ENCODE peak calls at places on chromosomes 6 and 20, in seven cellular contexts. One of them, this sample, is unnamed.

GRCh38 chr20:11891827-11892521 is 25.7 kb upstream of the BTBD3 start:
- DNase-seq in A673: peak; percentile 88
- DNase-seq in OCI-LY7: no peak
- DNase-seq in fibroblast of lung: peak; percentile 67
- DNase-seq in kidney epithelial cell: peak; percentile 50
- DNase-seq in thoracic aorta: peak; percentile 30
- DNase-seq in lower lobe of right lung: peak; percentile 62
- DNase-seq in this sample: no peak

GRCh38 chr6:20919677-20920385 is 385.6 kb downstream of the CDKAL1 start:
- DNase-seq in OCI-LY7: no peak
- DNase-seq in A673: no peak
- DNase-seq in lower lobe of right lung: no peak
- DNase-seq in fibroblast of lung: peak; percentile 18
- DNase-seq in kidney epithelial cell: no peak
- DNase-seq in thoracic aorta: no peak
- DNase-seq in this sample: no peak

GRCh38 chr6:116238083-116238482 is 15.8 kb downstream of the TSPYL4 start:
- DNase-seq in fibroblast of lung: no peak
- DNase-seq in OCI-LY7: no peak
- DNase-seq in thoracic aorta: no peak
- DNase-seq in kidney epithelial cell: no peak
- DNase-seq in lower lobe of right lung: no peak
- DNase-seq in A673: no peak
- DNase-seq in this sample: no peak

GRCh38 chr20:63955281-63955845 is 853 bp downstream of the UCKL1 start:
- DNase-seq in thoracic aorta: no peak
- DNase-seq in kidney epithelial cell: no peak
- DNase-seq in lower lobe of right lung: peak; percentile 74
- DNase-seq in fibroblast of lung: peak; percentile 28
- DNase-seq in OCI-LY7: peak; percentile 34
- DNase-seq in A673: peak; percentile 44
- DNase-seq in this sample: no peak

GRCh38 chr6:156686429-156686939 is 90.7 kb upstream of the ARID1B start:
- DNase-seq in kidney epithelial cell: no peak
- DNase-seq in A673: no peak
- DNase-seq in OCI-LY7: peak; percentile 74
- DNase-seq in fibroblast of lung: peak; percentile 60
- DNase-seq in lower lobe of right lung: peak; percentile 49
- DNase-seq in thoracic aorta: no peak
- DNase-seq in this sample: no peak

GRCh38 chr6:167881327-167881726 is 54.6 kb downstream of the AFDN start:
- DNase-seq in OCI-LY7: no peak
- DNase-seq in lower lobe of right lung: no peak
- DNase-seq in A673: no peak
- DNase-seq in kidney epithelial cell: no peak
- DNase-seq in fibroblast of lung: no peak
- DNase-seq in thoracic aorta: no peak
- DNase-seq in this sample: no peak

GRCh38 chr20:22916121-22916842 is 118.8 kb upstream of the SSTR4 start:
- DNase-seq in OCI-LY7: no peak
- DNase-seq in thoracic aorta: no peak
- DNase-seq in kidney epithelial cell: no peak
- DNase-seq in A673: no peak
- DNase-seq in lower lobe of right lung: no peak
- DNase-seq in fibroblast of lung: no peak
- DNase-seq in this sample: no peak

GRCh38 chr6:47200536-47201334 is 109.0 kb downstream of the TNFRSF21 start:
- DNase-seq in lower lobe of right lung: no peak
- DNase-seq in OCI-LY7: no peak
- DNase-seq in A673: no peak
- DNase-seq in thoracic aorta: no peak
- DNase-seq in fibroblast of lung: peak; percentile 34
- DNase-seq in kidney epithelial cell: no peak
- DNase-seq in this sample: no peak

GRCh38 chr6:87697581-87698552 is 4.2 kb downstream of the AKIRIN2 start:
- DNase-seq in thoracic aorta: no peak
- DNase-seq in fibroblast of lung: peak; percentile 95
- DNase-seq in OCI-LY7: peak; percentile 60
- DNase-seq in lower lobe of right lung: no peak
- DNase-seq in A673: peak; percentile 91
- DNase-seq in kidney epithelial cell: no peak
- DNase-seq in this sample: peak; percentile 62

GRCh38 chr6:132227937-132228336 is 173.3 kb downstream of the MOXD1 start:
- DNase-seq in fibroblast of lung: peak; percentile 92
- DNase-seq in lower lobe of right lung: no peak
- DNase-seq in A673: no peak
- DNase-seq in kidney epithelial cell: no peak
- DNase-seq in OCI-LY7: no peak
- DNase-seq in thoracic aorta: no peak
- DNase-seq in this sample: peak; percentile 77

GRCh38 chr6:4672772-4673171 is 103.4 kb upstream of the CDYL start:
- DNase-seq in A673: no peak
- DNase-seq in fibroblast of lung: peak; percentile 66
- DNase-seq in OCI-LY7: no peak
- DNase-seq in thoracic aorta: no peak
- DNase-seq in kidney epithelial cell: no peak
- DNase-seq in lower lobe of right lung: no peak
- DNase-seq in this sample: peak; percentile 28

GRCh38 chr20:18046535-18046934 is 11.2 kb downstream of the OVOL2 start:
- DNase-seq in fibroblast of lung: no peak
- DNase-seq in kidney epithelial cell: no peak
- DNase-seq in A673: no peak
- DNase-seq in lower lobe of right lung: no peak
- DNase-seq in OCI-LY7: no peak
- DNase-seq in thoracic aorta: no peak
- DNase-seq in this sample: no peak

GRCh38 chr6:129621252-129621651 is 88.7 kb downstream of the ARHGAP18 start:
- DNase-seq in OCI-LY7: peak; percentile 16
- DNase-seq in fibroblast of lung: no peak
- DNase-seq in kidney epithelial cell: no peak
- DNase-seq in A673: peak; percentile 26
- DNase-seq in thoracic aorta: no peak
- DNase-seq in lower lobe of right lung: no peak
- DNase-seq in this sample: no peak

GRCh38 chr20:38222231-38222922 is 38.2 kb downstream of the KIAA1755 start:
- DNase-seq in thoracic aorta: peak; percentile 53
- DNase-seq in fibroblast of lung: peak; percentile 26
- DNase-seq in OCI-LY7: peak; percentile 37
- DNase-seq in lower lobe of right lung: peak; percentile 65
- DNase-seq in A673: peak; percentile 75
- DNase-seq in kidney epithelial cell: no peak
- DNase-seq in this sample: no peak

GRCh38 chr20:17660667-17661066 is 21.4 kb downstream of the RRBP1 start:
- DNase-seq in OCI-LY7: no peak
- DNase-seq in A673: no peak
- DNase-seq in fibroblast of lung: no peak
- DNase-seq in thoracic aorta: no peak
- DNase-seq in kidney epithelial cell: no peak
- DNase-seq in lower lobe of right lung: no peak
- DNase-seq in this sample: no peak

GRCh38 chr6:129767776-129768490 is 58.0 kb upstream of the ARHGAP18 start:
- DNase-seq in fibroblast of lung: no peak
- DNase-seq in OCI-LY7: no peak
- DNase-seq in A673: peak; percentile 49
- DNase-seq in kidney epithelial cell: no peak
- DNase-seq in lower lobe of right lung: no peak
- DNase-seq in thoracic aorta: no peak
- DNase-seq in this sample: no peak

GRCh38 chr6:99232003-99232402 is 117.5 kb downstream of the FAXC start:
- DNase-seq in OCI-LY7: no peak
- DNase-seq in kidney epithelial cell: no peak
- DNase-seq in thoracic aorta: no peak
- DNase-seq in fibroblast of lung: no peak
- DNase-seq in A673: no peak
- DNase-seq in lower lobe of right lung: no peak
- DNase-seq in this sample: no peak

GRCh38 chr6:152993431-152993830 is 9.1 kb downstream of the MTRF1L start:
- DNase-seq in OCI-LY7: no peak
- DNase-seq in fibroblast of lung: no peak
- DNase-seq in A673: no peak
- DNase-seq in lower lobe of right lung: no peak
- DNase-seq in kidney epithelial cell: no peak
- DNase-seq in thoracic aorta: no peak
- DNase-seq in this sample: no peak

GRCh38 chr20:2703716-2704475 is 11.3 kb downstream of the EBF4 start:
- DNase-seq in OCI-LY7: no peak
- DNase-seq in A673: no peak
- DNase-seq in kidney epithelial cell: no peak
- DNase-seq in fibroblast of lung: no peak
- DNase-seq in lower lobe of right lung: no peak
- DNase-seq in thoracic aorta: no peak
- DNase-seq in this sample: no peak

GRCh38 chr6:122154912-122155516 is 244.4 kb upstream of the HSF2 start:
- DNase-seq in thoracic aorta: no peak
- DNase-seq in OCI-LY7: no peak
- DNase-seq in kidney epithelial cell: no peak
- DNase-seq in A673: no peak
- DNase-seq in fibroblast of lung: no peak
- DNase-seq in lower lobe of right lung: no peak
- DNase-seq in this sample: no peak

GRCh38 chr20:41692479-41693135 is 74.4 kb upstream of the CHD6 start:
- DNase-seq in fibroblast of lung: peak; percentile 51
- DNase-seq in OCI-LY7: peak; percentile 93
- DNase-seq in kidney epithelial cell: peak; percentile 34
- DNase-seq in thoracic aorta: peak; percentile 65
- DNase-seq in A673: peak; percentile 91
- DNase-seq in lower lobe of right lung: peak; percentile 91
- DNase-seq in this sample: no peak

GRCh38 chr6:77368660-77369313 is 94.5 kb downstream of the HTR1B start:
- DNase-seq in lower lobe of right lung: peak; percentile 72
- DNase-seq in thoracic aorta: no peak
- DNase-seq in kidney epithelial cell: no peak
- DNase-seq in A673: no peak
- DNase-seq in fibroblast of lung: no peak
- DNase-seq in OCI-LY7: no peak
- DNase-seq in this sample: no peak

DNA sequence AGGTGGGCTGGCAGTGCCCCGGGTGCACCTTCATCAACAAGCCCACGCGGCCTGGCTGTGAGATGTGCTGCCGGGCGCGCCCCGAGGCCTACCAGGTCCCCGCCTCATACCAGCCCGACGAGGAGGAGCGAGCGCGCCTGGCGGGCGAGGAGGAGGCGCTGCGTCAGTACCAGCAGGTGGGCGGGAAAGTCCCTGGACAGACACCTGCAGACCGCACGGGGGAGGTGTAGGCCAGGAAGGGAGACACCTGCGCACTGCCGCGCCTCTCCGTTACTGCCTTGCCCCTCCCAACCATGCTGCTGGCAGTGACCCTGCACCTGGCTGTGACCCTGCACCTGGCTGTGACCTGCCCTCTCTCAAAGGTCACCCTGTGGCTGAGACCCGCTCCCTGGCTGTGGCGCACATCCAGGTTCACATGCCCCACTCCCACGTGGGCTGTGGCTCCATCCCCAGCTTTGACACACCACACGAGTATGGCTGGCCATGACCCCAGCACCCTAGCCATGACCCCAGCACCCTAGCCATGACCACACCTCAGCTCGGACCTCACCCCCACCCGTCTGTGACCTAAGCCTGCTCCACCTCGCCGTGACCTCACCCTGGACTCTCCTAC is 11.6 kb downstream of the RBCK1 start:
- DNase-seq in OCI-LY7: peak; percentile 37
- DNase-seq in fibroblast of lung: no peak
- DNase-seq in kidney epithelial cell: no peak
- DNase-seq in A673: no peak
- DNase-seq in thoracic aorta: no peak
- DNase-seq in lower lobe of right lung: no peak
- DNase-seq in this sample: no peak
- TF ChIP-seq CTCF in OCI-LY7: no peak
- TF ChIP-seq CTCF in fibroblast of lung: no peak
- TF ChIP-seq CTCF in kidney epithelial cell: no peak
- TF ChIP-seq CTCF in A673: no peak
- TF ChIP-seq CTCF in thoracic aorta: no peak
- TF ChIP-seq CTCF in lower lobe of right lung: no peak
- TF ChIP-seq CTCF in this sample: no peak

GRCh38 chr6:17418281-17419188 is 25.1 kb downstream of the CAP2 start:
- DNase-seq in thoracic aorta: no peak
- DNase-seq in OCI-LY7: no peak
- DNase-seq in kidney epithelial cell: no peak
- DNase-seq in lower lobe of right lung: no peak
- DNase-seq in fibroblast of lung: peak; percentile 79
- DNase-seq in A673: no peak
- DNase-seq in this sample: peak; percentile 52
- H3K4me3 ChIP-seq in thoracic aorta: peak overlapping the region; percentile 60
- H3K4me3 ChIP-seq in OCI-LY7: no peak overlapping the region
- H3K4me3 ChIP-seq in kidney epithelial cell: no peak overlapping the region
- H3K4me3 ChIP-seq in lower lobe of right lung: no peak overlapping the region
- H3K4me3 ChIP-seq in fibroblast of lung: no peak overlapping the region
- H3K4me3 ChIP-seq in A673: no peak overlapping the region
- H3K4me3 ChIP-seq in this sample: peak overlapping the region; percentile 24

GRCh38 chr6:89749918-89750317 is 69.7 kb downstream of the MDN1 start:
- DNase-seq in fibroblast of lung: peak; percentile 36
- DNase-seq in A673: no peak
- DNase-seq in thoracic aorta: no peak
- DNase-seq in kidney epithelial cell: no peak
- DNase-seq in lower lobe of right lung: no peak
- DNase-seq in OCI-LY7: no peak
- DNase-seq in this sample: no peak
- H3K36me3 ChIP-seq in fibroblast of lung: no peaks in the 10 kb centered on the region
- H3K36me3 ChIP-seq in A673: peaks cover 78% of the 10 kb centered on the region
- H3K36me3 ChIP-seq in thoracic aorta: peaks cover 47% of the 10 kb centered on the region
- H3K36me3 ChIP-seq in kidney epithelial cell: peaks cover 1% of the 10 kb centered on the region
- H3K36me3 ChIP-seq in lower lobe of right lung: peaks cover 98% of the 10 kb centered on the region
- H3K36me3 ChIP-seq in OCI-LY7: peaks cover 88% of the 10 kb centered on the region
- H3K36me3 ChIP-seq in this sample: peaks cover 5% of the 10 kb centered on the region

GRCh38 chr6:79544939-79545450 is 7.8 kb upstream of the LCA5 start:
- DNase-seq in kidney epithelial cell: peak; percentile 97
- DNase-seq in A673: peak; percentile 93
- DNase-seq in thoracic aorta: peak; percentile 54
- DNase-seq in fibroblast of lung: peak; percentile 100
- DNase-seq in lower lobe of right lung: peak; percentile 67
- DNase-seq in OCI-LY7: peak; percentile 39
- DNase-seq in this sample: peak; percentile 93
- TF ChIP-seq CTCF in kidney epithelial cell: peak; percentile 59
- TF ChIP-seq CTCF in A673: peak; percentile 49
- TF ChIP-seq CTCF in thoracic aorta: peak; percentile 56
- TF ChIP-seq CTCF in fibroblast of lung: peak; percentile 58
- TF ChIP-seq CTCF in lower lobe of right lung: peak; percentile 60
- TF ChIP-seq CTCF in OCI-LY7: peak; percentile 49
- TF ChIP-seq CTCF in this sample: peak; percentile 69

GRCh38 chr6:24935753-24936152 is at the start of gene RIPOR2:
- DNase-seq in OCI-LY7: peak; percentile 89
- DNase-seq in lower lobe of right lung: peak; percentile 80
- DNase-seq in kidney epithelial cell: no peak
- DNase-seq in thoracic aorta: no peak
- DNase-seq in A673: no peak
- DNase-seq in fibroblast of lung: no peak
- DNase-seq in this sample: no peak

GRCh38 chr6:24933266-24933665 is 2.5 kb downstream of the RIPOR2 start:
- DNase-seq in kidney epithelial cell: no peak
- DNase-seq in thoracic aorta: no peak
- DNase-seq in A673: no peak
- DNase-seq in lower lobe of right lung: no peak
- DNase-seq in OCI-LY7: no peak
- DNase-seq in fibroblast of lung: no peak
- DNase-seq in this sample: no peak

GRCh38 chr6:24936641-24937317 is 1.0 kb upstream of the RIPOR2 start:
- DNase-seq in A673: no peak
- DNase-seq in fibroblast of lung: peak; percentile 28
- DNase-seq in kidney epithelial cell: no peak
- DNase-seq in OCI-LY7: no peak
- DNase-seq in thoracic aorta: no peak
- DNase-seq in lower lobe of right lung: no peak
- DNase-seq in this sample: no peak

GRCh38 chr6:24933868-24934401 is 1.8 kb downstream of the RIPOR2 start:
- DNase-seq in thoracic aorta: no peak
- DNase-seq in kidney epithelial cell: no peak
- DNase-seq in fibroblast of lung: no peak
- DNase-seq in lower lobe of right lung: no peak
- DNase-seq in A673: peak; percentile 69
- DNase-seq in OCI-LY7: peak; percentile 80
- DNase-seq in this sample: no peak

GRCh38 chr6:24935323-24935722 is 437 bp downstream of the RIPOR2 start:
- DNase-seq in thoracic aorta: no peak
- DNase-seq in OCI-LY7: no peak
- DNase-seq in A673: no peak
- DNase-seq in kidney epithelial cell: no peak
- DNase-seq in lower lobe of right lung: no peak
- DNase-seq in fibroblast of lung: peak; percentile 43
- DNase-seq in this sample: no peak
- H3K4me3 ChIP-seq in thoracic aorta: no peak overlapping the region
- H3K4me3 ChIP-seq in OCI-LY7: peak overlapping the region; percentile 68
- H3K4me3 ChIP-seq in A673: no peak overlapping the region
- H3K4me3 ChIP-seq in kidney epithelial cell: no peak overlapping the region
- H3K4me3 ChIP-seq in lower lobe of right lung: peak overlapping the region; percentile 36
- H3K4me3 ChIP-seq in fibroblast of lung: no peak overlapping the region
- H3K4me3 ChIP-seq in this sample: no peak overlapping the region